ENCODE peak calls at places on chromosomes 16 and 17, in ten cellular contexts. Z is choroid plexus epithelial cell; H is cardiac fibroblast; C is colonic mucosa; J is CD4-positive, alpha-beta T cell; K is psoas muscle; N is A673; R is kidney; E is fibroblast of the aortic adventitia; X is NB4. B is an unnamed sample.
A peak's percentile ranks its signal among the peaks of the same experiment; 100 is the strongest.

GRCh38 chr17:42133461-42134041 is 10.9 kb downstream of the HSPB9 start:
- DNase-seq in R (no peak), X (no peak), J (peak; percentile 49), C (no peak), Z (no peak), N (no peak), K (no peak), E (no peak), H (no peak), B (no peak)

GRCh38 chr16:995087-995486 is 13.5 kb downstream of the SOX8 start:
- DNase-seq in C (no peak), J (no peak), K (no peak), H (peak; percentile 50), Z (peak; percentile 62), X (no peak), N (no peak), E (peak; percentile 24), R (no peak), B (no peak)

GRCh38 chr17:28112199-28112995 is 69.9 kb downstream of the NLK start:
- DNase-seq in H (peak; percentile 46), J (no peak), X (no peak), R (no peak), Z (peak; percentile 68), C (no peak), E (peak; percentile 58), K (no peak), N (peak; percentile 51), B (no peak)

GRCh38 chr16:71421911-71422310 is 19.9 kb downstream of the TLE7 start:
- DNase-seq in N (no peak), K (no peak), J (no peak), Z (peak; percentile 31), H (no peak), C (peak; percentile 29), R (no peak), X (peak; percentile 47), E (no peak), B (no peak)

GRCh38 chr16:73060216-73060615 is 12.3 kb upstream of the ZFHX3 start:
- DNase-seq in C (no peak), E (no peak), Z (no peak), N (no peak), K (no peak), R (no peak), J (no peak), X (no peak), H (no peak), B (no peak)

GRCh38 chr17:34706029-34706428 is 126.6 kb downstream of the TMEM132E start:
- DNase-seq in H (peak; percentile 12), R (no peak), Z (peak; percentile 10), N (peak; percentile 11), J (no peak), C (no peak), K (no peak), E (peak; percentile 14), X (peak; percentile 38), B (peak; percentile 39)

GRCh38 chr17:82493517-82493840 is 26.1 kb upstream of the FOXK2 start:
- DNase-seq in N (no peak), X (no peak), E (no peak), J (no peak), R (no peak), K (no peak), C (no peak), Z (no peak), H (no peak), B (no peak)

GRCh38 chr17:75853410-75853809 is 1.7 kb downstream of the WBP2 start:
- DNase-seq in E (no peak), R (no peak), X (no peak), N (no peak), H (peak; percentile 49), J (no peak), C (no peak), K (no peak), Z (peak; percentile 78), B (no peak)

DNA sequence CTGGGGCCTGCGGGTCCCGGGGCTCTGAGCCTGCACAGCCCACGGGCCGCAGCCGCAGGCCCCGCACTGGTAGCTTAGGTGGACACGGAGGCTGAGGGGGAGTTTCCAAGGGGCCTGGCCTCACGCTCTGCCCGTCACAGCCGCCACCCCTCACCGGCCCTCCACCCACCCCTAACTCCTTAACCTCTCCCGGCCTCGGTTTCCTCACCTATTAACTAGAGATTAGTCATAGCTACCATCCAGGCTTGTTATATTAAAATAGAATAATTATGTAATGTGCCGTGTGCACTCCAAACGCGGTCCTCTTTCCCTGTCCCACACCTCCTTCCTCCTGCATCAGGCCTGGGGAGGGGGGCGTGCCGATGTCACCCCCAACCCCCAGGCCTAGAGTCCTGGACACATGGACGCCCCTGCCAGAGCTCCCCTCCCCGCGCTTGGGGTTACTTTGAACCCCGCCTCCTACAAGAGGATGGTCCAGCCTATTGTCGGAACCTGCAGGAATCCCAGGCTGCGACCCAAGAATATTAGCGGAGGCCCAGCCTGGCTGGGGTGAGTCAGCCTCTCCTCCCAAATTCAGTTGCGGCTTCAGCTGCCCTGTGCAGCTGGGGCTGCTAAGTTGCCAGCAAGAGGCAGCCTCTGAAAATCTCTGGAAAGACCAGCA is 17.3 kb downstream of the SOCS3 start:
- DNase-seq in K (peak; percentile 85), H (peak; percentile 93), N (no peak), R (peak; percentile 91), E (peak; percentile 95), Z (peak; percentile 88), X (peak; percentile 87), C (peak; percentile 62), J (no peak), B (no peak)
- TF ChIP-seq CTCF in K (no peak), H (no peak), N (no peak), R (no peak), E (no peak), Z (no peak), X (no peak), C (no peak), J (no peak), B (no peak)

DNA sequence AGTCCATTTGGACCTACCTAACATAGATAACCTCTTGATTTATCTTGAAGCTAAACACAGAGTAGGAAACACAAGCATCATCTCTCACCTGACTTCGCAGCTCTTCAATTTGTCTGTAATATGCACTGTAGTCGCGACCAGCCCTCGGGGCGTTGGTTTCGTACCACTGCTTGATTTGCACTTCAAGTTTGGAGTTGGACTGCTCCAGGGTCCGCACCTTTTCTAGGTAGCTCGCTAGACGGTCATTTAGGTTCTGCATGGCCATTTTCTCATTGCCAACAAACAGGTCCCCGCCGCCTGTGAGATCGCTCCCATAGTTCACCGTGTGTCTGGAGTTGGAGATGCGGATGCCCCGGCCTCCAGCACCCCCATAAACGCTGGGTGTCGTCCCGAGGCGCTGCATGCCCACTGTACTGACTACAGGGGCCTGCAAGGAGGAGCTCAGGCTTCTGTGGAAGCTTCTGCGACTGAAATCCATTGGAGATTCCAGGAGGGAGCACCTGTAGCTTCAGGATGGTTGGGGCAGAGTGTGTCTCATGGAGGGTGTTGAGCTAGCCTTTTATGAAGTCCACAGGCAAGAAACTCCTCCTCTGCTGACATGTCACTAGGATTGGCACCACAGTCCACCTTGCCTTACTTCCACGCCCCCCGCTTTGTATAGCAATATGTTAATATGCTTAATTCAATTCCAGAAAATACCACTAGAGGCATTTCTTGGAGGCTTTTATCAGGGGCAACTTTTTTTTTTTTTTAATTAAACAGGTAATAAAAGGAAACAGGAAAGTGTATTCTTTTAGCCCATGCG is at the start of gene KRT20:
- DNase-seq in X (no peak), K (no peak), R (no peak), J (no peak), N (no peak), C (peak; percentile 64), Z (no peak), E (no peak), H (no peak), B (no peak)
- TF ChIP-seq CTCF in X (peak; percentile 9), K (no peak), R (no peak), J (no peak), N (no peak), C (peak; percentile 31), Z (peak; percentile 34), E (peak; percentile 24), H (peak; percentile 19), B (peak; percentile 48)

GRCh38 chr17:50576864-50577263 is 16.3 kb downstream of the CACNA1G start:
- DNase-seq in J (no peak), R (no peak), H (no peak), N (no peak), E (no peak), K (no peak), Z (no peak), X (no peak), C (no peak), B (no peak)

GRCh38 chr17:50578173-50578572 is 17.7 kb downstream of the CACNA1G start:
- DNase-seq in K (no peak), X (no peak), E (no peak), C (no peak), Z (no peak), H (no peak), J (no peak), R (no peak), N (no peak), B (no peak)

GRCh38 chr17:50577451-50577954 is 17.0 kb downstream of the CACNA1G start:
- DNase-seq in X (no peak), N (no peak), H (no peak), K (no peak), R (no peak), E (no peak), C (no peak), J (no peak), Z (no peak), B (no peak)

GRCh38 chr17:50573866-50574571 is 13.5 kb downstream of the CACNA1G start:
- DNase-seq in H (no peak), C (no peak), X (no peak), E (no peak), Z (no peak), K (no peak), R (no peak), N (no peak), J (no peak), B (no peak)

DNA sequence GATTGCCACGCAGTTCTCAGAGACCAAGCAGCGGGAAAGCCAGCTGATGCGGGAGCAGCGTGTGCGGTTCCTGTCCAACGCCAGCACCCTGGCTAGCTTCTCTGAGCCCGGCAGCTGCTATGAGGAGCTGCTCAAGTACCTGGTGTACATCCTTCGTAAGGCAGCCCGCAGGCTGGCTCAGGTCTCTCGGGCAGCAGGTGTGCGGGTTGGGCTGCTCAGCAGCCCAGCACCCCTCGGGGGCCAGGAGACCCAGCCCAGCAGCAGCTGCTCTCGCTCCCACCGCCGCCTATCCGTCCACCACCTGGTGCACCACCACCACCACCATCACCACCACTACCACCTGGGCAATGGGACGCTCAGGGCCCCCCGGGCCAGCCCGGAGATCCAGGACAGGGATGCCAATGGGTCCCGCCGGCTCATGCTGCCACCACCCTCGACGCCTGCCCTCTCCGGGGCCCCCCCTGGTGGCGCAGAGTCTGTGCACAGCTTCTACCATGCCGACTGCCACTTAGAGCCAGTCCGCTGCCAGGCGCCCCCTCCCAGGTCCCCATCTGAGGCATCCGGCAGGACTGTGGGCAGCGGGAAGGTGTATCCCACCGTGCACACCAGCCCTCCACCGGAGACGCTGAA is 15.2 kb downstream of the CACNA1G start:
- DNase-seq in E (no peak), N (no peak), R (no peak), J (no peak), Z (no peak), H (no peak), K (no peak), C (no peak), X (no peak), B (no peak)
- TF ChIP-seq CTCF in E (no peak), N (no peak), R (no peak), J (no peak), Z (no peak), H (no peak), K (no peak), C (no peak), X (no peak), B (no peak)

GRCh38 chr17:2510559-2510958 is 1.1 kb downstream of the METTL16 start:
- DNase-seq in H (no peak), R (no peak), X (no peak), J (no peak), N (no peak), K (no peak), C (no peak), E (no peak), Z (no peak), B (no peak)

GRCh38 chr17:2517539-2517938 is 5.9 kb upstream of the METTL16 start:
- DNase-seq in C (no peak), X (no peak), H (no peak), E (no peak), N (no peak), J (no peak), Z (no peak), K (no peak), R (no peak), B (no peak)

GRCh38 chr17:2508035-2508434 is 3.7 kb downstream of the METTL16 start:
- DNase-seq in X (no peak), R (no peak), H (no peak), C (no peak), J (no peak), N (no peak), K (no peak), Z (no peak), E (no peak), B (no peak)

GRCh38 chr17:2511138-2511461 is 588 bp downstream of the METTL16 start:
- DNase-seq in X (no peak), K (no peak), C (no peak), H (no peak), Z (no peak), J (no peak), N (no peak), R (no peak), E (no peak), B (no peak)

DNA sequence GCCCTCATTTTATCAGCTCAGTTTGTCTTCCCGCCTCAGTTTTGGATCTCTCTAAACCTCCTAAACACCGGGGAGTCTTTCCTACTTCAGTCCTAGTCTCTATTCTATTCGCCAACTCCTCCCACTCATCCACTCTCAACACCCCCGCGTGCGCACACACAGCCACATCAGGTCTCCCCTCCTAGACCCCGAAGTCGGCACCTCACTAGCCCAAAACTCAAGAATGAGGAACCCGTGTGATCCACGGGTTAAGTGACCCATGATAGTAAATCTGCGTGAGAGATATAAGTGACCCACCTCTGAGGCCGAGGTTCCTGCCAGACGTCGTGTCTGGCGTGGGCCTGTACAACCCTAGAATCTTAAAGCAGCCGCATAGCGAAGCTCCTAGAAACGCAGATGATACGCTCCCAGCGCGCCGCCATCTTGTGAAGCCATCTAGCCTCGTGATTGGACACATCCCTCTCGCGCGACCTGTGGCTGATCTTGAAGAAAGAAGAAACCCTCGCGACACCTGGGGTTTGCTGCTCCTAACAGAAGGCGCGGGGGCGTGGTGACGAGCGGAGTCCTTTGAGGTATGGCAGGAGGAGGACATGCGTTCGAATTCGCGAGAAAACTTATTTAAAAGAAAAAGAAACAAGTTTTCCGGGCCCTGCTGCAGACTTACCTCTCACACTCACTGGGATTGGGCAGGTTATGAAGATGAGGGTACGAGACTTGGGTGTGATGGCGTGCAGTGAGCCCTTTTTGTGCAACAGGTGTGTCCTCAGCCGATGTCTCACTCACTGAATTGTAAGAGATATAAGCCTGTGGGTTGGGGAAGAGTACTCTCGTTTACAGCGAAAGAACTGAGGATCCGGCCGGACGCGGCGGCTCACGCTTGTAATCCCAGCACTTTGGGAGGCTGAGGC is at the start of gene METTL16:
- DNase-seq in N (peak; percentile 100), J (peak; percentile 94), C (peak; percentile 99), Z (peak; percentile 100), K (peak; percentile 97), H (peak; percentile 99), E (peak; percentile 99), R (peak; percentile 98), X (peak; percentile 97), B (peak; percentile 96)
- TF ChIP-seq CTCF in N (no peak), J (no peak), C (no peak), Z (no peak), K (no peak), H (no peak), E (no peak), R (no peak), X (no peak), B (no peak)

B was measured in type B pancreatic cell.